ENCODE peak calls at places on chromosomes 6 and 20, in eight cellular contexts. S is astrocyte of the spinal cord, N is DND-41, E is tibial artery, W is nephron progenitor cell, Y is NB4, D is Panc1, P is GM10248. A is an unnamed sample.

GRCh38 chr20:43187476-43188233 is 2.1 kb downstream of the PTPRT start:
- DNase-seq in S (peak), N (peak), E (peak), W (peak), Y (peak), D (peak), P (peak), A (peak)

GRCh38 chr20:24522452-24523330 is 53.3 kb downstream of the SYNDIG1 start:
- DNase-seq in S (peak), N (no peak), E (no peak), W (no peak), Y (no peak), D (no peak), P (no peak), A (no peak)

GRCh38 chr6:90101403-90101802 is 195.2 kb downstream of the BACH2 start:
- DNase-seq in S (no peak), N (no peak), E (no peak), W (no peak), Y (peak), D (no peak), P (no peak), A (no peak)

GRCh38 chr20:22801528-22801927 is 217.2 kb upstream of the FOXA2 start:
- DNase-seq in S (no peak), N (no peak), E (no peak), W (no peak), Y (no peak), D (no peak), P (no peak), A (no peak)

GRCh38 chr6:4017847-4018193 is 61.1 kb downstream of the FAM217A start:
- DNase-seq in S (peak), N (no peak), E (no peak), W (no peak), Y (peak), D (no peak), P (peak), A (peak)

GRCh38 chr6:37058084-37058586 is 52.7 kb downstream of the FGD2 start:
- DNase-seq in S (no peak), N (no peak), E (no peak), W (no peak), Y (no peak), D (no peak), P (no peak), A (peak)

GRCh38 chr6:27894839-27895762 is 17.1 kb downstream of the OR2B2 start:
- DNase-seq in S (peak), N (peak), E (no peak), W (peak), Y (peak), D (peak), P (peak), A (peak)

GRCh38 chr6:149225946-149226345 is 91.6 kb upstream of the TAB2 start:
- DNase-seq in S (no peak), N (no peak), E (no peak), W (no peak), Y (no peak), D (no peak), P (no peak), A (no peak)

GRCh38 chr6:12813321-12813720 is 96.8 kb downstream of the PHACTR1 start:
- DNase-seq in S (peak), N (no peak), E (no peak), W (no peak), Y (no peak), D (no peak), P (no peak), A (peak)

GRCh38 chr20:46752639-46753235 is 43.3 kb downstream of the SLC2A10 start:
- DNase-seq in S (peak), N (peak), E (no peak), W (peak), Y (peak), D (no peak), P (peak), A (peak)

GRCh38 chr6:112781236-112781635 is 434.1 kb downstream of the RFPL4B start:
- DNase-seq in S (peak), N (no peak), E (no peak), W (peak), Y (no peak), D (no peak), P (no peak), A (no peak)

GRCh38 chr6:55578537-55579363 is at the start of gene HMGCLL1:
- DNase-seq in S (no peak), N (no peak), E (no peak), W (peak), Y (no peak), D (no peak), P (no peak), A (no peak)

GRCh38 chr6:57134954-57135353 is 37.2 kb upstream of the BAG2 start:
- DNase-seq in S (no peak), N (no peak), E (no peak), W (no peak), Y (no peak), D (no peak), P (no peak), A (no peak)

GRCh38 chr6:55088896-55089295 is 85.4 kb upstream of the HCRTR2 start:
- DNase-seq in S (no peak), N (no peak), E (no peak), W (no peak), Y (no peak), D (no peak), P (no peak), A (no peak)

GRCh38 chr6:34146801-34147592 is 1.1 kb upstream of the GRM4 start:
- DNase-seq in S (peak), N (no peak), E (peak), W (no peak), Y (no peak), D (no peak), P (no peak), A (peak)

GRCh38 chr6:53795702-53796450 is 1.1 kb downstream of the LRRC1 start:
- DNase-seq in S (no peak), N (peak), E (peak), W (peak), Y (no peak), D (no peak), P (no peak), A (no peak)

GRCh38 chr20:62511300-62511914 is 35.6 kb upstream of the GATA5 start:
- DNase-seq in S (no peak), N (no peak), E (no peak), W (no peak), Y (no peak), D (no peak), P (no peak), A (no peak)

GRCh38 chr6:170269873-170270541 is 20.9 kb downstream of the DLL1 start:
- DNase-seq in S (no peak), N (no peak), E (no peak), W (no peak), Y (no peak), D (no peak), P (no peak), A (peak)

GRCh38 chr20:57464642-57465211 is 60.2 kb downstream of the CTCFL start:
- DNase-seq in S (no peak), N (no peak), E (no peak), W (no peak), Y (peak), D (no peak), P (no peak), A (peak)

GRCh38 chr6:101226677-101227135 is 166.8 kb upstream of the GRIK2 start:
- DNase-seq in S (peak), N (peak), E (no peak), W (peak), Y (peak), D (no peak), P (peak), A (peak)

GRCh38 chr6:71248306-71248705 is 40.3 kb upstream of the OGFRL1 start:
- DNase-seq in S (peak), N (no peak), E (no peak), W (peak), Y (peak), D (peak), P (no peak), A (peak)

GRCh38 chr20:20237093-20237959 is 130.6 kb upstream of the INSM1 start:
- DNase-seq in S (no peak), N (peak), E (no peak), W (peak), Y (peak), D (peak), P (peak), A (peak)

GRCh38 chr6:41638801-41639555 is 710 bp downstream of the MDFI start:
- DNase-seq in S (peak), N (no peak), E (no peak), W (peak), Y (peak), D (no peak), P (no peak), A (no peak)

GRCh38 chr20:33392016-33392415 is 9.3 kb downstream of the CDK5RAP1 start:
- DNase-seq in S (peak), N (no peak), E (no peak), W (peak), Y (no peak), D (no peak), P (no peak), A (peak)

GRCh38 chr6:54291146-54291545 is 17.1 kb upstream of the TINAG start:
- DNase-seq in S (peak), N (no peak), E (no peak), W (no peak), Y (peak), D (no peak), P (no peak), A (peak)

GRCh38 chr20:17504898-17505663 is 26.1 kb downstream of the BFSP1 start:
- DNase-seq in S (peak), N (peak), E (peak), W (peak), Y (peak), D (peak), P (peak), A (peak)

GRCh38 chr6:123168892-123169851 is 173.1 kb downstream of the CLVS2 start:
- DNase-seq in S (no peak), N (no peak), E (no peak), W (no peak), Y (no peak), D (no peak), P (no peak), A (no peak)

GRCh38 chr20:39861381-39861780 is 827.7 kb downstream of the MAFB start:
- DNase-seq in S (no peak), N (no peak), E (no peak), W (no peak), Y (no peak), D (no peak), P (no peak), A (no peak)

GRCh38 chr6:14635933-14636599 is 518.5 kb downstream of the CD83 start:
- DNase-seq in S (no peak), N (peak), E (no peak), W (no peak), Y (no peak), D (no peak), P (peak), A (no peak)

GRCh38 chr20:36399147-36399968 is 93.2 kb downstream of the DLGAP4 start:
- DNase-seq in S (peak), N (peak), E (no peak), W (peak), Y (peak), D (peak), P (peak), A (no peak)
- TF ChIP-seq CTCF in S (peak), N (peak), E (no peak), W (peak), Y (peak), D (peak), P (peak), A (peak)

DNA sequence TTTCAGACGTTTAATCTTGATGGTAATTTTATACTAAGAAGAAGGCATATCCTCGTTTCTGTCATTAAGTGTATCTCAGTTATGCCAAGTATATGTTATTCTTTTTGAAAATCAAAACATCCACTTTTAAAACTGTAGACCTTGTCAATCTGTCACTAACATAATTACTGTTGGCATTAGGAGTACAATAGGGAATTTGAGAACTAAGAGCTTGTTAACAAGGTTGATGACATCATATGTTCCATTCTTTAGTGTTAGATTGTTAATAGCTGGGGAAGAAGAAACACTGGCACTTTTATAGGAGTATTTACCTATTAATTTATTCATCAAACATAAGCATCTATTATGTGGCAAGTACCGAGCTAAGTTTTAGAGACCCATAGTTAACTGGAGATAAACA is 76.2 kb downstream of the MAP3K4 start:
- DNase-seq in S (no peak), N (no peak), E (no peak), W (no peak), Y (no peak), D (no peak), P (no peak), A (no peak)
- TF ChIP-seq CTCF in S (no peak), N (no peak), E (no peak), W (no peak), Y (no peak), D (no peak), P (no peak), A (no peak)

GRCh38 chr6:107682721-107683120 is 141.4 kb downstream of the SCML4 start:
- DNase-seq in S (no peak), N (no peak), E (no peak), W (no peak), Y (no peak), D (no peak), P (no peak), A (no peak)
- TF ChIP-seq CTCF in S (no peak), N (no peak), E (no peak), W (no peak), Y (no peak), D (no peak), P (no peak), A (no peak)

GRCh38 chr20:36991708-36992107 is 40.2 kb upstream of the SAMHD1 start:
- DNase-seq in S (no peak), N (no peak), E (no peak), W (no peak), Y (no peak), D (no peak), P (no peak), A (no peak)

GRCh38 chr20:36988494-36988966 is 37.0 kb upstream of the SAMHD1 start:
- DNase-seq in S (peak), N (no peak), E (no peak), W (no peak), Y (no peak), D (no peak), P (no peak), A (peak)

GRCh38 chr20:36998652-36999051 is 47.1 kb upstream of the SAMHD1 start:
- DNase-seq in S (no peak), N (no peak), E (no peak), W (no peak), Y (no peak), D (no peak), P (no peak), A (no peak)

GRCh38 chr20:36997121-36997520 is 45.6 kb upstream of the SAMHD1 start:
- DNase-seq in S (no peak), N (no peak), E (no peak), W (no peak), Y (no peak), D (no peak), P (no peak), A (no peak)

DNA sequence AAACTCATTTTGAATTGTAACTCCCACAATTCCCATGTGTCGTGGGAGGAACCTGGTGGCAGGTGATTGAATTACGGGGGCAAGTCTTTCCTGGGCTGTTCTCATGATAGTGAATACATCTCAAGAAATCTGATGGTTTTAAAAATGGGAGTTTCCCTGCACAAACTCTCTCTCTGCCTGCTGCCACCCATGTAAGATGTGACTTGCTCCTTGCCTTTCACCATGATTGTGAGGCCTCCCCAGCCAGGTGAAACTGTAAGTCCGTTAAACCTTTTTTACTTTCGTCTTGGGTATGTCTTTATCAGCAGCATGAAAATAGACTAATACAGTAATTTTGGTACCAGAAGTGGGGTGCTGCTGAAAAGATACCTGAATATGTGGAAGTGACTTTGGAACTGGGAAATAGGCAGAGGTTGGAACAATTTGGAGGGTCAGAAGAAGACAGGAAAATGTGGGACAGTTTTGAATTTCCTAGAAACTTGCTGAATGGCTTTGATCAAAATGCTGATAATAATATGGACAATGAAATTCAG is 41.4 kb upstream of the SAMHD1 start:
- DNase-seq in S (no peak), N (no peak), E (no peak), W (no peak), Y (no peak), D (no peak), P (no peak), A (no peak)
- TF ChIP-seq CTCF in S (no peak), N (peak), E (no peak), W (no peak), Y (no peak), D (no peak), P (no peak), A (peak)

GRCh38 chr6:136289327-136289578 is 393 bp downstream of the BCLAF1 start:
- DNase-seq in S (peak), N (peak), E (peak), W (peak), Y (peak), D (peak), P (peak), A (peak)

GRCh38 chr6:136290406-136291010 is 862 bp upstream of the BCLAF1 start:
- DNase-seq in S (peak), N (peak), E (peak), W (peak), Y (peak), D (no peak), P (peak), A (peak)

GRCh38 chr6:136288566-136289326 is 900 bp downstream of the BCLAF1 start:
- DNase-seq in S (peak), N (peak), E (peak), W (peak), Y (peak), D (no peak), P (peak), A (peak)

GRCh38 chr6:136294621-136295020 is 5.0 kb upstream of the BCLAF1 start:
- DNase-seq in S (no peak), N (no peak), E (no peak), W (no peak), Y (no peak), D (no peak), P (no peak), A (no peak)

GRCh38 chr6:136289579-136290405 is at the start of gene BCLAF1:
- DNase-seq in S (peak), N (peak), E (peak), W (peak), Y (peak), D (peak), P (peak), A (peak)
- TF ChIP-seq CTCF in S (no peak), N (no peak), E (peak), W (no peak), Y (no peak), D (no peak), P (no peak), A (no peak)

GRCh38 chr6:145836170-145836569 is 21.6 kb upstream of the FBXO30 start:
- DNase-seq in S (peak), N (no peak), E (no peak), W (no peak), Y (no peak), D (no peak), P (no peak), A (peak)
- TF ChIP-seq CTCF in S (no peak), N (no peak), E (no peak), W (no peak), Y (no peak), D (no peak), P (no peak), A (no peak)

GRCh38 chr6:140923048-140923447 is 1209.7 kb upstream of the GJE1 start:
- DNase-seq in S (peak), N (no peak), E (no peak), W (no peak), Y (no peak), D (no peak), P (no peak), A (no peak)

GRCh38 chr6:140921366-140922226 is 1211.1 kb upstream of the GJE1 start:
- DNase-seq in S (peak), N (no peak), E (no peak), W (peak), Y (peak), D (peak), P (peak), A (peak)
- TF ChIP-seq CTCF in S (peak), N (peak), E (peak), W (peak), Y (peak), D (peak), P (peak), A (peak)

GRCh38 chr6:128161263-128161662 is 260.4 kb upstream of the THEMIS start:
- DNase-seq in S (no peak), N (no peak), E (no peak), W (no peak), Y (no peak), D (no peak), P (no peak), A (no peak)

GRCh38 chr6:128161839-128162238 is 261.0 kb upstream of the THEMIS start:
- DNase-seq in S (no peak), N (no peak), E (no peak), W (no peak), Y (no peak), D (no peak), P (no peak), A (no peak)

GRCh38 chr6:128164254-128164653 is 263.4 kb upstream of the THEMIS start:
- DNase-seq in S (no peak), N (no peak), E (no peak), W (no peak), Y (no peak), D (no peak), P (no peak), A (no peak)

GRCh38 chr6:128158496-128158895 is 257.6 kb upstream of the THEMIS start:
- DNase-seq in S (peak), N (no peak), E (no peak), W (no peak), Y (no peak), D (no peak), P (no peak), A (no peak)

GRCh38 chr6:128162423-128162822 is 261.6 kb upstream of the THEMIS start:
- DNase-seq in S (no peak), N (no peak), E (no peak), W (no peak), Y (no peak), D (no peak), P (no peak), A (no peak)
- TF ChIP-seq CTCF in S (no peak), N (no peak), E (no peak), W (no peak), Y (no peak), D (no peak), P (no peak), A (no peak)

DNA sequence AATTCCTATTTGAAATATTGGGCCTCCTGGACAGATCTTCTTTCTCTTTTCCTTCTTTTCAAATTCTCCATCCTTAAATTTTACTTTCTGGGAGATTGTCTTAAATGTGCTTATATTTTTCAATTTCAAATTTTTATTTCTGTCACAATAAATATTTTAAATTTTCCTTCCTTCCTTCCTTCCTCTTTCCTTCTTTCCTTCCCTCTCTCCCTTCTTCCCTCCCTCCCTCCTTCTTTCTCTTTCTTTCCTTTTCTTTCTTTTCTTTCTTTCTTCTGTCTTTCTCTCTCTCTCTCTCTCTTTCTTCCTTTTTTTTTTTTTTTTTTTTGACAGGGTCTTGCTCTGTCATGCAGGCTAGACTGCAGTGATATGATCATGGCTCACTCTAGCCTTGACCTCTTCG is 16.7 kb upstream of the PNRC1 start:
- DNase-seq in S (no peak), N (no peak), E (no peak), W (no peak), Y (no peak), D (no peak), P (no peak), A (no peak)
- TF ChIP-seq CTCF in S (no peak), N (no peak), E (no peak), W (no peak), Y (no peak), D (no peak), P (no peak), A (no peak)

GRCh38 chr20:34475979-34476736 is 40.1 kb upstream of the DYNLRB1 start:
- DNase-seq in S (peak), N (no peak), E (peak), W (peak), Y (no peak), D (no peak), P (peak), A (no peak)
- TF ChIP-seq CTCF in S (peak), N (no peak), E (peak), W (no peak), Y (no peak), D (no peak), P (peak), A (peak)